ENCODE peak calls at places on chromosome 12, in eight cellular contexts. One of them, this sample, is unnamed.

GRCh38 chr12:128801879-128802391 is 21.8 kb downstream of the SLC15A4 start:
- DNase-seq in stomach: no peak
- DNase-seq in AG04449: no peak
- DNase-seq in lung: no peak
- DNase-seq in tibial artery: no peak
- DNase-seq in AG09309: no peak
- DNase-seq in fibroblast of mammary gland: peak
- DNase-seq in ovary: no peak
- DNase-seq in this sample: peak

GRCh38 chr12:76622351-76622750 is 62.8 kb upstream of the OSBPL8 start:
- DNase-seq in lung: no peak
- DNase-seq in fibroblast of mammary gland: no peak
- DNase-seq in AG09309: no peak
- DNase-seq in ovary: no peak
- DNase-seq in AG04449: no peak
- DNase-seq in tibial artery: no peak
- DNase-seq in stomach: no peak
- DNase-seq in this sample: no peak

GRCh38 chr12:132437252-132438138 is 52.5 kb upstream of the FBRSL1 start:
- DNase-seq in tibial artery: no peak
- DNase-seq in stomach: no peak
- DNase-seq in AG04449: no peak
- DNase-seq in ovary: no peak
- DNase-seq in lung: no peak
- DNase-seq in fibroblast of mammary gland: no peak
- DNase-seq in AG09309: no peak
- DNase-seq in this sample: no peak

GRCh38 chr12:123822804-123823203 is 60.7 kb downstream of the DNAH10 start:
- DNase-seq in fibroblast of mammary gland: no peak
- DNase-seq in ovary: no peak
- DNase-seq in AG09309: no peak
- DNase-seq in stomach: no peak
- DNase-seq in lung: no peak
- DNase-seq in tibial artery: no peak
- DNase-seq in AG04449: no peak
- DNase-seq in this sample: no peak

GRCh38 chr12:96986883-96987523 is 79.9 kb downstream of the NEDD1 start:
- DNase-seq in AG04449: no peak
- DNase-seq in ovary: no peak
- DNase-seq in AG09309: no peak
- DNase-seq in stomach: no peak
- DNase-seq in lung: no peak
- DNase-seq in tibial artery: no peak
- DNase-seq in fibroblast of mammary gland: peak
- DNase-seq in this sample: peak

GRCh38 chr12:69392146-69392928 is 32.8 kb downstream of the YEATS4 start:
- DNase-seq in stomach: no peak
- DNase-seq in AG04449: no peak
- DNase-seq in tibial artery: no peak
- DNase-seq in fibroblast of mammary gland: no peak
- DNase-seq in ovary: no peak
- DNase-seq in lung: no peak
- DNase-seq in AG09309: no peak
- DNase-seq in this sample: peak

GRCh38 chr12:26863515-26863914 is 30.5 kb upstream of the ITPR2 start:
- DNase-seq in fibroblast of mammary gland: peak
- DNase-seq in lung: no peak
- DNase-seq in ovary: no peak
- DNase-seq in stomach: no peak
- DNase-seq in tibial artery: no peak
- DNase-seq in AG04449: no peak
- DNase-seq in AG09309: no peak
- DNase-seq in this sample: no peak

GRCh38 chr12:96404683-96405082 is 4.4 kb upstream of the CDK17 start:
- DNase-seq in AG09309: no peak
- DNase-seq in tibial artery: no peak
- DNase-seq in ovary: no peak
- DNase-seq in lung: no peak
- DNase-seq in stomach: no peak
- DNase-seq in AG04449: no peak
- DNase-seq in fibroblast of mammary gland: peak
- DNase-seq in this sample: peak

GRCh38 chr12:124768462-124769165 is 95.0 kb downstream of the SCARB1 start:
- DNase-seq in ovary: no peak
- DNase-seq in lung: no peak
- DNase-seq in AG04449: no peak
- DNase-seq in AG09309: no peak
- DNase-seq in tibial artery: no peak
- DNase-seq in stomach: no peak
- DNase-seq in fibroblast of mammary gland: no peak
- DNase-seq in this sample: no peak

GRCh38 chr12:32558941-32559340 is 120.2 kb upstream of the DNM1L start:
- DNase-seq in fibroblast of mammary gland: peak
- DNase-seq in lung: no peak
- DNase-seq in stomach: no peak
- DNase-seq in tibial artery: no peak
- DNase-seq in ovary: no peak
- DNase-seq in AG04449: no peak
- DNase-seq in AG09309: peak
- DNase-seq in this sample: peak

DNA sequence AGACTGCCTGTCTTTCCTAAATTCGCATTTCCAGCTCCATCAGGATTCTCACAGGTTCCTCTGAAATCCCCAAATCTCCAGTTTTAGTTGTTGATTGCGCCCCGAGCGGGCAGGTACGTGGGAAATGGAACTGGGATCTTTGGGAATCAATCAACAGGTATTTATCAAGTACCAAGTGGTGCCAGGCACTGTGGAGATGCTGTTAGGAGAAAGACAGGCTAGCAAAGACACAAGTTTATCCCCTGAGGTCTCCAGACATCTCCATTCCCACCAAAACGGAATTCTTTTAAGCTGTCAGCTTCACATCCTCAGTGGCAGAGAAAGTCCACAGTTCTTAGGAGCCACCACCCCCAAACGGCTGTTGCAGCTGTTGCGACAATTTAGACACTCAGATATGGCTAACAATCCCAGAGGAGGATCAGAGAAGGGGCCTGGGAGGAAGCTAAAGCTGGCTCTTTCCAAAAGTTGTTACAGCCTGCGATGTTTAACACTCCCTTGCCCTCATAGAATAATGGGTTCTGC is 1.8 kb upstream of the ATP5MC2 start:
- DNase-seq in AG09309: no peak
- DNase-seq in stomach: no peak
- DNase-seq in lung: no peak
- DNase-seq in AG04449: no peak
- DNase-seq in ovary: no peak
- DNase-seq in fibroblast of mammary gland: no peak
- DNase-seq in tibial artery: no peak
- DNase-seq in this sample: no peak
- H3K4me3 ChIP-seq in AG09309: peak
- H3K4me3 ChIP-seq in stomach: peak
- H3K4me3 ChIP-seq in lung: no peak
- H3K4me3 ChIP-seq in AG04449: peak
- H3K4me3 ChIP-seq in ovary: peak
- H3K4me3 ChIP-seq in fibroblast of mammary gland: peak
- H3K4me3 ChIP-seq in tibial artery: peak
- H3K4me3 ChIP-seq in this sample: no peak

DNA sequence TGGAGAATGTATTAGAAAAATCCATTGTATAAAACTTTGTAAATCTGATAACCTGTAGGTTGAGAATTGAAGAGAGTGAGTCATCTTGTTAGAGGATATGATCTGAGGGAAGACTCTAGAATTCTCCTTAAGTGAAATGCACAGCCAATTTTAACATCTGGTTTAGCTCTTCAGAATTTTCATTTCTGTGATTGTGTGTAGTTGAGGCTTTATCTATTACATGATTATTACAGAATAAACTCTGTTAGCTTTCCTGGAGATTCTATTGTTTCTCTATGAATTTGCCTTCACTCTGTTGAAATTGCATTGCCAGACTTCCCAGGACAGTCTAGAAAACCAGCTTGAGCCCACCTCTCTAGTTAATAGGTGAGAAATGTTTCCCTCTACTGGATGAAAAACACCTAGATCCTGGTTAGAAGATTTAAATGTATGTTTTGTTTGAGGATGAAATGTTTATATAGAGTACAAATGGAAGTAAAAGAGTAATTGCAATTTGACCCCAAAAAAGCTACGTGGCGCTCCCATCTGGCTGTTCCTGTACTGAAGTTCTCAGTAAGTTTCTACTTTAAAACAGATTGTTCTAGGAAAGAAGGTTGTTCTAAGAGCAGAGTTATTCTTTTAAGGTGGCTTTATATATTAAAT is 2.9 kb downstream of the NUDT4 start:
- DNase-seq in tibial artery: no peak
- DNase-seq in AG09309: no peak
- DNase-seq in ovary: no peak
- DNase-seq in lung: no peak
- DNase-seq in fibroblast of mammary gland: peak
- DNase-seq in AG04449: no peak
- DNase-seq in stomach: no peak
- DNase-seq in this sample: peak
- TF ChIP-seq CTCF in tibial artery: no peak
- TF ChIP-seq CTCF in AG09309: peak
- TF ChIP-seq CTCF in ovary: peak
- TF ChIP-seq CTCF in lung: no peak
- TF ChIP-seq CTCF in fibroblast of mammary gland: peak
- TF ChIP-seq CTCF in AG04449: no peak
- TF ChIP-seq CTCF in stomach: peak
- TF ChIP-seq CTCF in this sample: peak

DNA sequence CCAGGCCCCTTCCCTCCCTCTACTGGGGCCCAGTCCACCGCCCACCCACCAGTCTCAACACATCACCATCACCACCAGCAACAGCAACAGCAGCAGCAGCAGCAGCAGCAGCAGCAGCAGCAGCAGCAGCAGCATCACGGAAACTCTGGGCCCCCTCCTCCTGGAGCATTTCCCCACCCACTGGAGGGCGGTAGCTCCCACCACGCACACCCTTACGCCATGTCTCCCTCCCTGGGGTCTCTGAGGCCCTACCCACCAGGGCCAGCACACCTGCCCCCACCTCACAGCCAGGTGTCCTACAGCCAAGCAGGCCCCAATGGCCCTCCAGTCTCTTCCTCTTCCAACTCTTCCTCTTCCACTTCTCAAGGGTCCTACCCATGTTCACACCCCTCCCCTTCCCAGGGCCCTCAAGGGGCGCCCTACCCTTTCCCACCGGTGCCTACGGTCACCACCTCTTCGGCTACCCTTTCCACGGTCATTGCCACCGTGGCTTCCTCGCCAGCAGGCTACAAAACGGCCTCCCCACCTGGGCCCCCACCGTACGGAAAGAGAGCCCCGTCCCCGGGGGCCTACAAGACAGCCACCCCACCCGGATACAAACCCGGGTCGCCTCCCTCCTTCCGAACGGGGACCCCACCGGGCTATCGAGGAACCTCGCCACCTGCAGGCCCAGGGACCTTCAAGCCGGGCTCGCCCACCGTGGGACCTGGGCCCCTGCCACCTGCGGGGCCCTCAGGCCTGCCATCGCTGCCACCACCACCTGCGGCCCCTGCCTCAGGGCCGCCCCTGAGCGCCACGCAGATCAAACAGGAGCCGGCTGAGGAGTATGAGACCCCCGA is 6.8 kb upstream of the RNU7-1 start:
- DNase-seq in tibial artery: no peak
- DNase-seq in lung: no peak
- DNase-seq in stomach: no peak
- DNase-seq in ovary: peak
- DNase-seq in AG04449: no peak
- DNase-seq in fibroblast of mammary gland: no peak
- DNase-seq in AG09309: no peak
- DNase-seq in this sample: no peak
- H3K4me3 ChIP-seq in tibial artery: peak
- H3K4me3 ChIP-seq in lung: no peak
- H3K4me3 ChIP-seq in stomach: peak
- H3K4me3 ChIP-seq in ovary: peak
- H3K4me3 ChIP-seq in AG04449: peak
- H3K4me3 ChIP-seq in fibroblast of mammary gland: peak
- H3K4me3 ChIP-seq in AG09309: peak
- H3K4me3 ChIP-seq in this sample: peak

GRCh38 chr12:52608161-52608560 is 6.9 kb upstream of the KRT72 start:
- DNase-seq in stomach: no peak
- DNase-seq in fibroblast of mammary gland: no peak
- DNase-seq in AG09309: no peak
- DNase-seq in AG04449: no peak
- DNase-seq in ovary: no peak
- DNase-seq in tibial artery: no peak
- DNase-seq in lung: no peak
- DNase-seq in this sample: no peak

GRCh38 chr12:52611080-52611468 is 7.3 kb downstream of the KRT73 start:
- DNase-seq in tibial artery: no peak
- DNase-seq in fibroblast of mammary gland: no peak
- DNase-seq in stomach: no peak
- DNase-seq in ovary: no peak
- DNase-seq in lung: no peak
- DNase-seq in AG09309: no peak
- DNase-seq in AG04449: no peak
- DNase-seq in this sample: no peak

GRCh38 chr12:52607314-52607713 is 6.1 kb upstream of the KRT72 start:
- DNase-seq in stomach: no peak
- DNase-seq in fibroblast of mammary gland: no peak
- DNase-seq in ovary: no peak
- DNase-seq in tibial artery: no peak
- DNase-seq in AG04449: no peak
- DNase-seq in AG09309: no peak
- DNase-seq in lung: no peak
- DNase-seq in this sample: no peak

GRCh38 chr12:52606581-52607241 is 5.4 kb upstream of the KRT72 start:
- DNase-seq in tibial artery: no peak
- DNase-seq in ovary: no peak
- DNase-seq in stomach: no peak
- DNase-seq in AG09309: no peak
- DNase-seq in fibroblast of mammary gland: no peak
- DNase-seq in AG04449: no peak
- DNase-seq in lung: no peak
- DNase-seq in this sample: no peak

DNA sequence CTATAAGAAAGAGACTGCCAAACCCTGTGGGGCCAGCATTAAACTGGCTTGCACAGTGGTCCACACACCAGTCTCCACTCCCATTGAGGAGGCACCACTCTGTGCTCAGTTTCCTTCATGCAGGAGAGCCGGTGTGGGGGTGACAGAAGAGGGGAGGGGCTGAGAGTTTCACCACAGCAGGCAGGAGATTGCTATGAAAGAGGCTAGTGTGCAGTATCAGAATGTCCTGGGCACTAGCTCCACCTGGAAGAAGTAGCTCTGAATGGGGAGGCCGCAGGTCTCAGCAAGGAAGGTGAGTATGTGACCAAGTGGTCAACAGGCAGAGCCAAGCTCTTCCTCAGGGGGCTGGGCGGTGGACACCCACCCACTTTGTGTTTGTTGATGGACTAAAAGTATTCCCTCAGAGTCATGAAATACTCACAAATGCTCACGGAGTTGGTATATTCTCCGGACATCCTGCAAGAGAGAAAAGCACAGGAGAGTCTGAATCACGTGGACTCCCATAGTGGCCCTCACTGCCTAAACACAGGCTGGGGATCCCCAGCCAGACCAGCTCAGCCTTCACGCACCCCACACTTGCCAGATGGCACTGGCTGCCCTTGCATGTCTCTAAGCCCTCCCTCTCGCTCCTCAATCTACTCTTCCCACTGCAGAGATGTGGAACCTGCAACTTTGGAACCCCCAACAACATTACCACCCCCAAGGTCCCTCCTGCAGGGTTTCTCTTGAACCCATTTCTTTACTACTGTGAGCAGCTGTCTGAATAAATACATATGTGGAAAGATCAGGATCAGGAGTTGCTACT is 7.8 kb upstream of the KRT72 start:
- DNase-seq in lung: no peak
- DNase-seq in AG09309: no peak
- DNase-seq in ovary: no peak
- DNase-seq in stomach: no peak
- DNase-seq in tibial artery: no peak
- DNase-seq in fibroblast of mammary gland: no peak
- DNase-seq in AG04449: no peak
- DNase-seq in this sample: no peak
- TF ChIP-seq CTCF in lung: no peak
- TF ChIP-seq CTCF in AG09309: no peak
- TF ChIP-seq CTCF in ovary: no peak
- TF ChIP-seq CTCF in stomach: no peak
- TF ChIP-seq CTCF in tibial artery: no peak
- TF ChIP-seq CTCF in fibroblast of mammary gland: no peak
- TF ChIP-seq CTCF in AG04449: no peak
- TF ChIP-seq CTCF in this sample: no peak

This sample was measured in fibroblast of pulmonary artery.